ENCODE peak calls at places on chromosomes 16 and 17, in nine cellular contexts. One of them, this sample, is unnamed.

GRCh38 chr17:74571894-74572293 is 4.6 kb upstream of the CD300H start:
- DNase-seq in A549: no peak
- DNase-seq in OCI-LY7: no peak
- DNase-seq in NCI-H2081: no peak
- DNase-seq in nephron progenitor cell: no peak
- DNase-seq in GM04504: no peak
- DNase-seq in fibroblast of mammary gland: no peak
- DNase-seq in SHP77 treated with DMSO at 0.1 percent for 48 hours: no peak
- DNase-seq in cardiac muscle cell: no peak
- DNase-seq in this sample: no peak

GRCh38 chr17:5619088-5619740 is 34.9 kb upstream of the NLRP1 start:
- DNase-seq in A549: no peak
- DNase-seq in OCI-LY7: peak; percentile 8
- DNase-seq in NCI-H2081: no peak
- DNase-seq in nephron progenitor cell: no peak
- DNase-seq in GM04504: no peak
- DNase-seq in fibroblast of mammary gland: no peak
- DNase-seq in SHP77 treated with DMSO at 0.1 percent for 48 hours: peak; percentile 18
- DNase-seq in cardiac muscle cell: no peak
- DNase-seq in this sample: no peak

GRCh38 chr17:75584358-75585175 is 3.0 kb upstream of the MYO15B start:
- DNase-seq in A549: no peak
- DNase-seq in OCI-LY7: peak; percentile 39
- DNase-seq in NCI-H2081: no peak
- DNase-seq in nephron progenitor cell: no peak
- DNase-seq in GM04504: no peak
- DNase-seq in fibroblast of mammary gland: no peak
- DNase-seq in SHP77 treated with DMSO at 0.1 percent for 48 hours: no peak
- DNase-seq in cardiac muscle cell: no peak
- DNase-seq in this sample: no peak

GRCh38 chr17:74128456-74128855 is 75.0 kb upstream of the RPL38 start:
- DNase-seq in A549: no peak
- DNase-seq in OCI-LY7: no peak
- DNase-seq in NCI-H2081: no peak
- DNase-seq in nephron progenitor cell: no peak
- DNase-seq in GM04504: no peak
- DNase-seq in fibroblast of mammary gland: no peak
- DNase-seq in SHP77 treated with DMSO at 0.1 percent for 48 hours: no peak
- DNase-seq in cardiac muscle cell: no peak
- DNase-seq in this sample: no peak

GRCh38 chr17:57130708-57131461 is 45.8 kb downstream of the AKAP1 start:
- DNase-seq in A549: peak; percentile 99
- DNase-seq in OCI-LY7: peak; percentile 86
- DNase-seq in NCI-H2081: peak; percentile 76
- DNase-seq in nephron progenitor cell: peak; percentile 90
- DNase-seq in GM04504: peak; percentile 43
- DNase-seq in fibroblast of mammary gland: peak; percentile 72
- DNase-seq in SHP77 treated with DMSO at 0.1 percent for 48 hours: no peak
- DNase-seq in cardiac muscle cell: peak; percentile 84
- DNase-seq in this sample: peak; percentile 88

GRCh38 chr16:86031141-86031678 is 132.2 kb downstream of the IRF8 start:
- DNase-seq in A549: no peak
- DNase-seq in OCI-LY7: no peak
- DNase-seq in NCI-H2081: no peak
- DNase-seq in nephron progenitor cell: no peak
- DNase-seq in GM04504: no peak
- DNase-seq in fibroblast of mammary gland: no peak
- DNase-seq in SHP77 treated with DMSO at 0.1 percent for 48 hours: no peak
- DNase-seq in cardiac muscle cell: no peak
- DNase-seq in this sample: no peak

GRCh38 chr16:61421111-61421510 is 615.1 kb downstream of the CDH8 start:
- DNase-seq in A549: no peak
- DNase-seq in OCI-LY7: no peak
- DNase-seq in NCI-H2081: no peak
- DNase-seq in nephron progenitor cell: no peak
- DNase-seq in GM04504: no peak
- DNase-seq in fibroblast of mammary gland: no peak
- DNase-seq in SHP77 treated with DMSO at 0.1 percent for 48 hours: no peak
- DNase-seq in cardiac muscle cell: no peak
- DNase-seq in this sample: no peak

GRCh38 chr17:42518046-42518754 is 17.8 kb upstream of the NAGLU start:
- DNase-seq in A549: peak; percentile 94
- DNase-seq in OCI-LY7: no peak
- DNase-seq in NCI-H2081: no peak
- DNase-seq in nephron progenitor cell: no peak
- DNase-seq in GM04504: peak; percentile 96
- DNase-seq in fibroblast of mammary gland: peak; percentile 99
- DNase-seq in SHP77 treated with DMSO at 0.1 percent for 48 hours: no peak
- DNase-seq in cardiac muscle cell: peak; percentile 97
- DNase-seq in this sample: no peak

GRCh38 chr17:16872836-16873653 is 98.9 kb downstream of the TNFRSF13B start:
- DNase-seq in A549: peak; percentile 72
- DNase-seq in OCI-LY7: peak; percentile 54
- DNase-seq in NCI-H2081: peak; percentile 9
- DNase-seq in nephron progenitor cell: peak; percentile 69
- DNase-seq in GM04504: no peak
- DNase-seq in fibroblast of mammary gland: peak; percentile 13
- DNase-seq in SHP77 treated with DMSO at 0.1 percent for 48 hours: peak; percentile 52
- DNase-seq in cardiac muscle cell: peak; percentile 28
- DNase-seq in this sample: peak; percentile 73

GRCh38 chr16:13845232-13845631 is 74.7 kb upstream of the ERCC4 start:
- DNase-seq in A549: no peak
- DNase-seq in OCI-LY7: no peak
- DNase-seq in NCI-H2081: no peak
- DNase-seq in nephron progenitor cell: no peak
- DNase-seq in GM04504: no peak
- DNase-seq in fibroblast of mammary gland: no peak
- DNase-seq in SHP77 treated with DMSO at 0.1 percent for 48 hours: no peak
- DNase-seq in cardiac muscle cell: no peak
- DNase-seq in this sample: no peak

GRCh38 chr17:68794636-68795503 is 160.3 kb downstream of the ABCA8 start:
- DNase-seq in A549: no peak
- DNase-seq in OCI-LY7: peak; percentile 35
- DNase-seq in NCI-H2081: peak; percentile 10
- DNase-seq in nephron progenitor cell: no peak
- DNase-seq in GM04504: no peak
- DNase-seq in fibroblast of mammary gland: peak; percentile 75
- DNase-seq in SHP77 treated with DMSO at 0.1 percent for 48 hours: no peak
- DNase-seq in cardiac muscle cell: peak; percentile 79
- DNase-seq in this sample: no peak